ENCODE peak calls at places on chromosomes 2 and 18, in five cellular contexts. T is upper lobe of right lung, C is spleen, M is endodermal cell, Q is cardiac muscle cell. D is an unnamed sample.
A peak's percentile ranks its signal among the peaks of the same experiment; 100 is the strongest.

GRCh38 chr2:62897187-62897827 is 153.3 kb upstream of the OTX1 start:
- DNase-seq in M (no peak), T (no peak), Q (no peak), C (no peak), D (no peak)

GRCh38 chr2:30365201-30365600 is 81.8 kb upstream of the LCLAT1 start:
- DNase-seq in M (no peak), T (no peak), Q (no peak), C (no peak), D (no peak)

GRCh38 chr2:202758128-202758527 is 113.4 kb downstream of the ICA1L start:
- DNase-seq in C (no peak), Q (no peak), T (no peak), M (no peak), D (no peak)

GRCh38 chr18:55243852-55244251 is 284.6 kb upstream of the CCDC68 start:
- DNase-seq in T (no peak), Q (peak; percentile 85), C (no peak), M (no peak), D (no peak)

GRCh38 chr2:178194600-178195389 is 483 bp downstream of the OSBPL6 start:
- DNase-seq in Q (peak; percentile 69), T (peak; percentile 70), C (peak; percentile 80), M (peak; percentile 89), D (no peak)

GRCh38 chr2:76197842-76198448 is 487.2 kb upstream of the GCFC2 start:
- DNase-seq in M (peak; percentile 92), C (no peak), Q (peak; percentile 78), T (no peak), D (no peak)

GRCh38 chr18:48859311-48860275 is 91.2 kb downstream of the SMAD7 start:
- DNase-seq in C (peak; percentile 72), Q (no peak), T (peak; percentile 66), M (peak; percentile 82), D (no peak)

GRCh38 chr18:45169610-45170009 is 445.7 kb upstream of the SLC14A2 start:
- DNase-seq in C (no peak), M (no peak), T (no peak), Q (peak; percentile 93), D (no peak)

GRCh38 chr2:162929571-162929970 is 91.0 kb upstream of the KCNH7 start:
- DNase-seq in Q (no peak), T (no peak), M (no peak), C (no peak), D (no peak)

GRCh38 chr2:121479882-121480522 is 50.7 kb upstream of the RNU4ATAC start:
- DNase-seq in Q (peak; percentile 43), T (no peak), C (no peak), M (peak; percentile 82), D (no peak)

GRCh38 chr2:142315353-142315752 is 184.5 kb upstream of the LRP1B start:
- DNase-seq in T (no peak), M (no peak), Q (no peak), C (no peak), D (no peak)

DNA sequence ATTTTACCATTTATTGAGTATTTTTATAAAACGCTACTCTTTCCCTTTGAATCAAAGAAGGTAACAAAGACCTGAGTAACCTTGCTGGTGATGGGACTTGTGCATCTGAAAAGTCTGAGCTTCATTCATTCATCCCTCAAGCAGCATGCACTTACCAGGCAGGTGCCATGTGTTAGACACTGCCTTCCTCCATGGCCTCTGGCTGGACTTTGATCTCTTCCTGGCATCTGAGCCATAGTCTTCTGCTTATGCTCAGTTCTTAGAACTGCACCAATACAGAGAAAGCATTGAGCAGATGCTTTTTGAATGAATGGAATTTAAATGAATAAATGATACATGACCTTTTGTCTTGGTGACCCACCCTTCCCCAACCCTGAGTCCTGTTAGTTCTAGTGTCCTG is 251.4 kb upstream of the COPS8 start:
- DNase-seq in C (no peak), Q (no peak), T (no peak), M (no peak), D (no peak)
- H3K27ac ChIP-seq in C (no peak overlapping the region), Q (no peak overlapping the region), T (no peak overlapping the region), M (no peak overlapping the region), D (no peak overlapping the region)

DNA sequence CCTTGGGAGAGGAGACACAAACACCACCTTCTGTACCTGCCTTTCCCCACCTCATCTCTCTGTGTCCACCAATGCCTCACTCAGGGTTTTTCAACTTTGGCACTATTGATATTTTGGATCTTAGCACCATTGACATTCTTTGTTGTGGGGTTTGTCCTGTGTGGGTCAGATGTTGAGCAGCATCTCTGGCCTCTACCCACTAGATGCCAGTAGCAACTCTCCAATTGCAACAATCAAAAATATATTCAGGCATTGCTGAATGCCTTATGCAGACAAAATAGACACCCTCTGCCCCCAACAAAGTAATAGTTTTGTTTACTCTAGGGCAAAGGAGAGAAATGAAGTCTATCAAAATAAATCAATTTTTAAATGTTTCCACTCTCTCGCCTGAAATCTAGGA is 1384.3 kb upstream of the NXPH2 start:
- DNase-seq in Q (no peak), C (no peak), M (no peak), T (no peak), D (no peak)
- TF ChIP-seq CTCF in Q (no peak), C (no peak), M (no peak), T (no peak), D (no peak)

GRCh38 chr2:205755923-205756322 is 73.6 kb downstream of the NRP2 start:
- DNase-seq in T (no peak), Q (peak; percentile 46), C (no peak), M (no peak), D (no peak)
- H3K27ac ChIP-seq in T (peak overlapping the region; percentile 52), Q (no peak overlapping the region), C (peak overlapping the region; percentile 27), M (no peak overlapping the region), D (peak overlapping the region; percentile 37)

DNA sequence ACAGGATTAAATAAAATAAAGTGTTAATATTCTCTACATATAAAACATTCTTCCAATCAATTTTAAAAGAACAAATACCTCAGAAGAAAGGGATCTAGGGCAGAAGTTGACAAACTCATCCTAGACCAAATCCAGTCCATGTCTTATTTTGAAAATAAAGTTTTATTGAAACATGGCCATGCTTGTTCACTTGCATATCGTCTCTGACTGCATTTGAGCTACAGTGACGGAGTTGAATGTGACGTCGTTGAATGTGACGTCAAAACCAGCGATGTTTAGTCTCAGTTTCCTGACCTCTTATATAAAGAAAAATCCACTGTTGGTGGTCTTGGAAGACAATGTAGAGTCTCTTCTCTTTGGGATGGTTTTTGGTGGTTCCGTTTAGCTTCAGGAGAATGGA is 33.6 kb downstream of the GREB1L start:
- DNase-seq in C (no peak), Q (no peak), T (no peak), M (no peak), D (no peak)
- TF ChIP-seq CTCF in C (no peak), Q (no peak), T (no peak), M (no peak), D (no peak)

DNA sequence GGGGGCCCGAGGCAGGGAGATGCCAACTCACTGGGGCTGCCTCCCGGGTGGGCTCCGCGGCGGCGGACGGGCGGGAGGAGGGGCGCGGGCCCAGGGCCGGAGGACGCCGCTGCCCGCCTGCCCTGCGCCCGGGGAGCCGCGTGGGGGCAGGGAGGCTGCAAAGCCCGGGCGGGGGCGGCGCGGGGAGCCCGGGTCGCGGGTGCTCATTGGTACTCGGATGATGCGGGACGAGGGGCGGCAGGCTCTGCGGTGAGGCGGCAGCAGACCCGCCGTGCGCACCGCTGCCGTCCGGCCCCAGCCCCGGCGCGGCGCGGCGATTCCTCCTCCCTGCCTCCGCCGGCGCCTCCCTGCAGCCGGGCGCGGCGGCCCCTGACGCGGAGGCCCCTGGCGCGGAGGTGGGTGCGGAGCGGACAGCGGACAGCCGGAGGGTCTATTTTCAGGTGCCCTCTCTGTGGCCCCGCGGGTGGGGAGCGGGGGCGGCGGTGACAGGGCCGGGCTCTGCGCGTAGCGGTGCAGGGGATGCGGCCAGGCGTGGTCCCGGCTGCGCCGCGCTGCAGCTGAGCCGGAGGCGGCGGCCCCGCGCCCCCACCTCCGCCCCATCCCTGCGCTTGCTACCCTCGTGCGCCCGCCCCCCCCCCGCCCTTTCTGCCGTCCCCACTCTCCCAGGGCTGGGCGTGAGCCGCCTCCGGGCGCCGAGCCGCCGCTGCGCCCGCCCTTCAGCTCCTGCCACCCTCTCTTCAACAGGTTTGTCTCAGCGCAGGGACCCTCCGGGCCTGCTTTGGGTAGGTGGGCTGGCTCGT is 599 bp downstream of the SPTBN1 start:
- DNase-seq in C (peak; percentile 74), Q (peak; percentile 57), M (peak; percentile 79), T (peak; percentile 69), D (no peak)
- H3K27ac ChIP-seq in C (peak overlapping the region; percentile 93), Q (peak overlapping the region; percentile 90), M (no peak overlapping the region), T (peak overlapping the region; percentile 89), D (peak overlapping the region; percentile 92)

GRCh38 chr2:176247859-176248258 is 21.4 kb upstream of the MTX2 start:
- DNase-seq in C (no peak), M (no peak), Q (no peak), T (no peak), D (no peak)
- TF ChIP-seq CTCF in C (no peak), M (no peak), Q (no peak), T (no peak), D (no peak)

DNA sequence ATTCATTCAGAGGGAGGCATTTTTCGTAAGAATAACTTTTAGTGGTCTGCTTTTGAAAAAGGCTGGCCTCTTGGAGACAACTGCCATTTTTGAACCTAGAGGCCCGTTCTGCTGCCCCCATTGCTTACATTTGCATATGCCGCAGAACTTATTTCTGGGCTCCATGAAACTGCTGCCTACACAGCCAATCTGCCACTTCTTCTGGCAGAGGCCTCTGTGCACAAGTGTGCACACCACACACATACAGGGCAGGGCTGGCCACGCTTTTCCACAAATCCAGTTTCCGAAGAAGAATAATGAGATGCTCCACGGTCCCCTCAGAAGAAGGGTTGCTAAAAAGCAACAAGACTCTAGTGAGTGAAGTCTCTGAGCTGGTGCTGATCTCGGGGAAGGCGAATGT is 56.2 kb downstream of the TMEM200C start:
- DNase-seq in Q (no peak), M (no peak), C (no peak), T (no peak), D (no peak)
- H3K27ac ChIP-seq in Q (no peak overlapping the region), M (no peak overlapping the region), C (no peak overlapping the region), T (no peak overlapping the region), D (no peak overlapping the region)

GRCh38 chr2:43899589-43899988 is 60.8 kb downstream of the ABCG8 start:
- DNase-seq in T (no peak), M (no peak), Q (no peak), C (no peak), D (no peak)

GRCh38 chr2:43897492-43897891 is 58.7 kb downstream of the ABCG8 start:
- DNase-seq in C (no peak), M (no peak), T (no peak), Q (no peak), D (no peak)

GRCh38 chr2:43894743-43895142 is 56.0 kb downstream of the ABCG8 start:
- DNase-seq in C (no peak), M (no peak), Q (no peak), T (no peak), D (no peak)

GRCh38 chr2:43898958-43899346 is 60.2 kb downstream of the ABCG8 start:
- DNase-seq in Q (no peak), M (no peak), C (no peak), T (no peak), D (no peak)

GRCh38 chr2:43898134-43898957 is 59.6 kb downstream of the ABCG8 start:
- DNase-seq in C (no peak), T (peak; percentile 72), Q (no peak), M (peak; percentile 74), D (no peak)
- TF ChIP-seq CTCF in C (no peak), T (peak; percentile 48), Q (no peak), M (no peak), D (no peak)

GRCh38 chr18:62458868-62459716 is 63.7 kb upstream of the ZCCHC2 start:
- DNase-seq in T (no peak), Q (no peak), C (no peak), M (no peak), D (no peak)
- H3K27ac ChIP-seq in T (no peak overlapping the region), Q (no peak overlapping the region), C (no peak overlapping the region), M (no peak overlapping the region), D (no peak overlapping the region)